ENCODE peak calls at places on chromosomes 12 and 14, in six cellular contexts. N, V, P, G, O and T are unnamed samples.

GRCh38 chr14:76666746-76667145 is 94.5 kb upstream of the VASH1 start:
- DNase-seq in N (no peak), V (no peak), P (no peak), G (no peak), O (no peak), T (no peak)

GRCh38 chr12:79690156-79690605 is 583 bp downstream of the PAWR start:
- DNase-seq in N (no peak), V (no peak), P (no peak), G (no peak), O (peak; percentile 14), T (no peak)

GRCh38 chr12:121784460-121784859 is 9.0 kb downstream of the RHOF start:
- DNase-seq in N (no peak), V (no peak), P (no peak), G (no peak), O (no peak), T (no peak)

GRCh38 chr12:112347521-112347920 is 34.7 kb downstream of the HECTD4 start:
- DNase-seq in N (no peak), V (no peak), P (no peak), G (no peak), O (no peak), T (no peak)

GRCh38 chr14:33404054-33404453 is 465.4 kb downstream of the NPAS3 start:
- DNase-seq in N (no peak), V (no peak), P (no peak), G (no peak), O (no peak), T (no peak)

GRCh38 chr14:50887476-50887875 is 15.6 kb downstream of the ABHD12B start:
- DNase-seq in N (no peak), V (no peak), P (no peak), G (no peak), O (no peak), T (no peak)

GRCh38 chr12:17381211-17381610 is 708.8 kb downstream of the RERGL start:
- DNase-seq in N (no peak), V (no peak), P (no peak), G (no peak), O (no peak), T (no peak)

GRCh38 chr12:74983917-74984316 is 225.7 kb downstream of the KCNC2 start:
- DNase-seq in N (no peak), V (no peak), P (no peak), G (no peak), O (peak; percentile 5), T (no peak)

GRCh38 chr14:69049675-69050074 is 70.6 kb upstream of the ACTN1 start:
- DNase-seq in N (no peak), V (no peak), P (no peak), G (no peak), O (peak; percentile 29), T (no peak)

GRCh38 chr14:43147480-43147879 is 1359.6 kb downstream of the FSCB start:
- DNase-seq in N (no peak), V (no peak), P (no peak), G (no peak), O (no peak), T (no peak)

GRCh38 chr14:26597136-26598080 is at the start of gene NOVA1:
- DNase-seq in N (peak; percentile 9), V (no peak), P (peak; percentile 1), G (no peak), O (no peak), T (no peak)

GRCh38 chr12:54060975-54061778 is 7.5 kb downstream of the HOXC4 start:
- DNase-seq in N (no peak), V (no peak), P (no peak), G (no peak), O (no peak), T (no peak)

GRCh38 chr12:112680993-112681392 is 110.6 kb upstream of the RPH3A start:
- DNase-seq in N (no peak), V (no peak), P (no peak), G (no peak), O (no peak), T (no peak)

GRCh38 chr12:20477691-20478090 is 109.4 kb downstream of the PDE3A start:
- DNase-seq in N (no peak), V (no peak), P (no peak), G (no peak), O (no peak), T (no peak)

GRCh38 chr12:111759276-111759675 is 7.5 kb upstream of the ALDH2 start:
- DNase-seq in N (no peak), V (no peak), P (no peak), G (no peak), O (no peak), T (no peak)

GRCh38 chr14:61620130-61620946 is 75.0 kb upstream of the HIF1A start:
- DNase-seq in N (no peak), V (no peak), P (no peak), G (peak; percentile 35), O (peak; percentile 32), T (no peak)

GRCh38 chr12:1618489-1618888 is 10.5 kb upstream of the WNT5B start:
- DNase-seq in N (no peak), V (no peak), P (no peak), G (no peak), O (no peak), T (no peak)

GRCh38 chr12:71718611-71719010 is 32.7 kb downstream of the TMEM19 start:
- DNase-seq in N (no peak), V (no peak), P (no peak), G (no peak), O (no peak), T (no peak)

GRCh38 chr12:110966081-110966760 is 45.8 kb upstream of the MYL2 start:
- DNase-seq in N (no peak), V (no peak), P (no peak), G (no peak), O (no peak), T (no peak)

GRCh38 chr12:15168279-15168678 is 52.9 kb downstream of the RERG start:
- DNase-seq in N (no peak), V (no peak), P (no peak), G (no peak), O (no peak), T (no peak)

GRCh38 chr12:115438314-115438713 is 754.3 kb upstream of the TBX3 start:
- DNase-seq in N (no peak), V (no peak), P (no peak), G (no peak), O (no peak), T (no peak)

GRCh38 chr12:879641-880040 is 69.9 kb downstream of the RAD52 start:
- DNase-seq in N (no peak), V (no peak), P (no peak), G (no peak), O (no peak), T (no peak)

GRCh38 chr12:50918584-50919316 is 33.6 kb upstream of the HIGD1C start:
- DNase-seq in N (no peak), V (no peak), P (no peak), G (no peak), O (no peak), T (no peak)

GRCh38 chr12:50004696-50005095 is 20.6 kb downstream of the RACGAP1 start:
- DNase-seq in N (no peak), V (no peak), P (no peak), G (no peak), O (no peak), T (no peak)

GRCh38 chr14:36661506-36662257 is at the start of gene PAX9:
- DNase-seq in N (no peak), V (peak; percentile 93), P (peak; percentile 92), G (peak; percentile 23), O (peak; percentile 39), T (no peak)

GRCh38 chr14:103891667-103892215 is 36.5 kb upstream of the TDRD9 start:
- DNase-seq in N (no peak), V (no peak), P (no peak), G (no peak), O (no peak), T (no peak)

GRCh38 chr12:1533205-1533601 is 61.2 kb downstream of the FBXL14 start:
- DNase-seq in N (peak; percentile 49), V (peak; percentile 32), P (no peak), G (peak; percentile 46), O (no peak), T (no peak)

GRCh38 chr12:57087689-57088441 is 1.0 kb upstream of the NAB2 start:
- DNase-seq in N (peak; percentile 74), V (peak; percentile 80), P (no peak), G (peak; percentile 79), O (peak; percentile 60), T (peak; percentile 79)

GRCh38 chr12:57088442-57089258 is at the start of gene NAB2:
- DNase-seq in N (peak; percentile 91), V (peak; percentile 85), P (no peak), G (peak; percentile 72), O (peak; percentile 95), T (peak; percentile 93)

GRCh38 chr12:57089259-57090245 is 638 bp downstream of the NAB2 start:
- DNase-seq in N (no peak), V (peak; percentile 57), P (no peak), G (no peak), O (no peak), T (no peak)

GRCh38 chr12:57085999-57086950 is 2.6 kb upstream of the NAB2 start:
- DNase-seq in N (no peak), V (peak; percentile 62), P (no peak), G (no peak), O (peak; percentile 50), T (no peak)

GRCh38 chr12:57086951-57087688 is 1.8 kb upstream of the NAB2 start:
- DNase-seq in N (no peak), V (peak; percentile 88), P (no peak), G (no peak), O (no peak), T (peak; percentile 77)
- TF ChIP-seq POLR2A in N (no peak), V (peak; percentile 74), P (no peak), G (peak; percentile 65), O (no peak), T (peak; percentile 44)

GRCh38 chr14:59690426-59690825 is 113.8 kb upstream of the CCDC175 start:
- DNase-seq in N (no peak), V (no peak), P (no peak), G (no peak), O (no peak), T (no peak)
- TF ChIP-seq TAF1 in N (no peak), V (no peak), P (no peak), G (no peak), O (no peak), T (no peak)

DNA sequence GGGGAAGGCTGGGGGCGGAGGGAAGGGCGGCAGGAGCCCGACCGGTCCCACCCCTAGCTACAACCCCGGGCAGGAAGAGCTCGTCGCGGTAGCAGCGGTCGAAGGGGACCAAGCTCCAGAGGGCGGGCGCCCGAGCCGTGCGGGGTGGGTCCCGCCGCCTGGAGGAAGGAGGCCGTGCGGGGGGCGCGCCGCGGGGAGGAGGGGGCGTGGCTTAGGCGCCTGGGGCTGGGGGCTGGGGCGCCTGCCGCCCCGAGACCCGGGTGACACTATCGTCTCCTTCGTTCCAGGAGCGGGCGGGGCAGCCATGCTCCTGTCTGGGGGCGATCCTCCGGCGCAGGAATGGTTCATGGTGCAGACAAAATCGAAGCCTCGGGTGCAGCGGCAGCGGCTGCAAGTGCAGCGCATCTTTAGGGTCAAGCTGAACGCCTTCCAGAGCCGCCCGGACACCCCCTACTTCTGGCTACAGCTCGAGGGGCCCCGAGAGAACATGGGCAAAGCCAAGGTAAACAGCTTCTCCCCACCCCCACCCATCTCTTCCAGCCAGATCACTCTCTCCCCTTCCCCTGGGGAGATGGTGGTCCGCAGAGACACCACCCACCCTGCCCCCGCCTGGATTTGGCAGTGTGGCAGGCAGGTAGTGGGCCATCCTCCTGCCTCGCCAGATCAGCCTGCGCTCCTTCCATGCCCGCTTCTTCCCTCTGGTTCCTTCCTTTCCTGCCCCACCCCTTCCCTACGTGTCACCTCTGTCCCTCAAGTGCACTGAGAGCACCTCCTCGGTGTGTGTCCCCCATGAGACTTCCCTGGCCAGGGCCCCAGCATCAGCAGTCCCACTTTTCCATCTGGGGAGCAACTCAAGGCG is at the start of gene NYNRIN:
- DNase-seq in N (no peak), V (peak; percentile 85), P (no peak), G (no peak), O (no peak), T (no peak)
- TF ChIP-seq POLR2A in N (no peak), V (no peak), P (no peak), G (no peak), O (no peak), T (no peak)

GRCh38 chr12:3600039-3600720 is 109.2 kb downstream of the PRMT8 start:
- DNase-seq in N (no peak), V (peak; percentile 45), P (no peak), G (no peak), O (no peak), T (no peak)
- TF ChIP-seq TAF1 in N (no peak), V (no peak), P (no peak), G (no peak), O (no peak), T (no peak)